ENCODE peak calls at places on chromosomes 3 and 15, in four cellular contexts. Z is psoas muscle, E is spleen, A is heart right ventricle. I is an unnamed sample. For H3K27me3, the result is how much of the 10 kb centered on the place peaks cover.

GRCh38 chr3:61936344-61936937 is 375.1 kb downstream of the PTPRG start:
- DNase-seq in E (no peak), Z (peak), A (no peak), I (no peak)

GRCh38 chr15:92707880-92708551 is 52.4 kb upstream of the FAM174B start:
- DNase-seq in E (no peak), Z (no peak), A (no peak), I (no peak)

GRCh38 chr15:70974004-70974832 is 81.6 kb downstream of the LRRC49 start:
- DNase-seq in A (no peak), E (no peak), Z (no peak), I (peak)

GRCh38 chr3:183692436-183692835 is 5.2 kb upstream of the YEATS2 start:
- DNase-seq in Z (no peak), E (no peak), A (no peak), I (no peak)

GRCh38 chr15:63517202-63517601 is 12.8 kb downstream of the USP3 start:
- DNase-seq in A (no peak), E (no peak), Z (no peak), I (no peak)

GRCh38 chr15:73082719-73083275 is 30.5 kb downstream of the NEO1 start:
- DNase-seq in E (no peak), Z (no peak), A (no peak), I (no peak)

GRCh38 chr15:29129903-29130302 is 139.7 kb downstream of the NSMCE3 start:
- DNase-seq in A (no peak), Z (no peak), E (peak), I (no peak)

GRCh38 chr3:15722877-15723623 is 74.7 kb downstream of the ANKRD28 start:
- DNase-seq in Z (no peak), A (no peak), E (no peak), I (no peak)

GRCh38 chr15:35692256-35692867 is 146.4 kb upstream of the DPH6 start:
- DNase-seq in Z (no peak), A (no peak), E (no peak), I (no peak)

GRCh38 chr3:132285620-132285945 is 31.6 kb upstream of the ACP3 start:
- DNase-seq in E (no peak), A (no peak), Z (no peak), I (no peak)

GRCh38 chr3:62758296-62759066 is 116.7 kb downstream of the CADPS start:
- DNase-seq in Z (no peak), E (no peak), A (no peak), I (no peak)

GRCh38 chr3:184540777-184541681 is 20.6 kb upstream of the EPHB3 start:
- DNase-seq in A (peak), Z (peak), E (peak), I (peak)

GRCh38 chr3:71206821-71207220 is 376.7 kb downstream of the FOXP1 start:
- DNase-seq in Z (no peak), E (no peak), A (no peak), I (no peak)

GRCh38 chr3:42745291-42745745 is 27.7 kb downstream of the CCDC13 start:
- DNase-seq in A (no peak), Z (no peak), E (no peak), I (no peak)

GRCh38 chr3:143302638-143303171 is 183.1 kb downstream of the CHST2 start:
- DNase-seq in Z (peak), A (peak), E (peak), I (peak)

GRCh38 chr3:141321109-141321497 is 47.2 kb upstream of the ZBTB38 start:
- DNase-seq in Z (no peak), E (no peak), A (no peak), I (no peak)

GRCh38 chr3:7423995-7424394 is 563.1 kb downstream of the GRM7 start:
- DNase-seq in Z (no peak), A (no peak), E (no peak), I (no peak)

GRCh38 chr3:140021269-140021668 is 86.3 kb downstream of the CLSTN2 start:
- DNase-seq in Z (no peak), E (no peak), A (no peak), I (no peak)

GRCh38 chr3:34037263-34037662 is 238.8 kb downstream of the PDCD6IP start:
- DNase-seq in A (no peak), Z (no peak), E (no peak), I (no peak)

GRCh38 chr3:52218454-52218853 is 7.0 kb downstream of the TLR9 start:
- DNase-seq in Z (peak), E (peak), A (no peak), I (no peak)

GRCh38 chr3:55782806-55783205 is 295.7 kb upstream of the WNT5A start:
- DNase-seq in E (no peak), A (no peak), Z (no peak), I (no peak)

GRCh38 chr15:63892794-63893441 is 59.2 kb upstream of the HERC1 start:
- DNase-seq in E (peak), A (no peak), Z (no peak), I (no peak)

GRCh38 chr15:101351736-101352135 is 56.7 kb upstream of the SNRPA1 start:
- DNase-seq in A (no peak), Z (no peak), E (no peak), I (no peak)

GRCh38 chr3:153087595-153088566 is 74.1 kb upstream of the RAP2B start:
- DNase-seq in Z (no peak), A (no peak), E (no peak), I (no peak)

GRCh38 chr15:61749169-61749568 is 311.1 kb downstream of the VPS13C start:
- DNase-seq in A (no peak), Z (no peak), E (no peak), I (peak)

GRCh38 chr3:38361496-38361895 is 14.9 kb downstream of the XYLB start:
- DNase-seq in E (no peak), A (no peak), Z (no peak), I (no peak)

GRCh38 chr15:73324496-73325170 is 44.1 kb downstream of the HCN4 start:
- DNase-seq in E (peak), A (no peak), Z (no peak), I (no peak)

GRCh38 chr3:178146406-178146831 is 389.8 kb upstream of the KCNMB2 start:
- DNase-seq in Z (no peak), A (no peak), E (no peak), I (no peak)

GRCh38 chr3:106126016-106126525 is 257.3 kb upstream of the CBLB start:
- DNase-seq in E (no peak), A (no peak), Z (no peak), I (no peak)

GRCh38 chr3:154842546-154842945 is 237.6 kb upstream of the MME start:
- DNase-seq in A (no peak), E (no peak), Z (no peak), I (no peak)

GRCh38 chr3:32501785-32502088 is 915 bp downstream of the CMTM6 start:
- DNase-seq in E (no peak), Z (no peak), A (no peak), I (no peak)

GRCh38 chr15:101020945-101021344 is 101.8 kb downstream of the LRRK1 start:
- DNase-seq in Z (no peak), E (peak), A (no peak), I (no peak)

GRCh38 chr3:43695863-43696262 is 5.1 kb downstream of the ABHD5 start:
- DNase-seq in E (no peak), Z (no peak), A (no peak), I (no peak)

GRCh38 chr15:52019394-52020252 is 604 bp downstream of the MAPK6 start:
- DNase-seq in Z (peak), E (peak), A (peak), I (peak)

GRCh38 chr3:46977811-46978195 is 1.3 kb upstream of the CCDC12 start:
- DNase-seq in A (no peak), Z (no peak), E (peak), I (no peak)

GRCh38 chr3:55490194-55490913 is 3.2 kb upstream of the WNT5A start:
- DNase-seq in Z (no peak), E (no peak), A (no peak), I (no peak)

GRCh38 chr3:145197051-145197562 is 963.9 kb downstream of the PLOD2 start:
- DNase-seq in Z (no peak), E (no peak), A (no peak), I (no peak)

DNA sequence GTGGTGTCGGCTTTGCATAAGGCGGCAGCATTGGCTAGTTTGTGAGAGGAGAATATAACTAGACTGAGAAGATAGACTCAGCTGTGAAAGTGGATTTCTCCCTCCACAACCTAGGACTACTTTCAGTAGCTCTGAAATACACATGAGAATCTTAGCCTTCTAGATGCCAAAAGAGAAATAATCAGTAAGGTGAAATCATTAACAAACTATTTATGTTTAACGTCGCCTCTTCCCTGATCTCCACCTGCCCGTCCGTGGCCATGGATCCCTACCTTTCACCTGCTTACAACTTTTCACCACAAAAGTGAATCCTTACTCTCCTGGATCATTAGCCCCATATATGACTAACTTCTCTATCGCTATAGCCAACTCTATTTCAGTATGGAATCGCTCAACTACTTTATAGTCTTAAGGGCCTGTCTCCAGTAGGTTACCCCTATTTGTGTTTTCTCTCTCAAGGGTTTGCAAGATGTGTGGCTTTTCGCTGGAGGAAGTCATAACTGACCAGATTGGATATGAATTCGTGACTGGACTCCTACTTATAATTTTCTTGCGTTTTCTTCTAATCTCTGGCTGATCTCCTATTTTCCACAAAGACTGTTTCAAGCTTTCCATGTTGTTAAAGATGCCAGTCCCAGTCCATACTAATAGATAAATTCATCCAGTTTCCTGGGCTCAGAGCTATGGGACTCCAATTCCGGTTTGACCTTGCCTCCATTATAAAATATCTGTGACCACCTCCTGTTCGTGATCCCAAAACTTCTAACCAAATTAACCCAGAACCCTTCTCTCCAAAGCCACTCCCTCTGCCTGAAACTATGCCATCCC is 1.1 kb upstream of the STAG1 start:
- DNase-seq in A (no peak), E (no peak), Z (no peak), I (no peak)
- TF ChIP-seq CTCF in A (no peak), E (no peak), Z (no peak), I (no peak)

DNA sequence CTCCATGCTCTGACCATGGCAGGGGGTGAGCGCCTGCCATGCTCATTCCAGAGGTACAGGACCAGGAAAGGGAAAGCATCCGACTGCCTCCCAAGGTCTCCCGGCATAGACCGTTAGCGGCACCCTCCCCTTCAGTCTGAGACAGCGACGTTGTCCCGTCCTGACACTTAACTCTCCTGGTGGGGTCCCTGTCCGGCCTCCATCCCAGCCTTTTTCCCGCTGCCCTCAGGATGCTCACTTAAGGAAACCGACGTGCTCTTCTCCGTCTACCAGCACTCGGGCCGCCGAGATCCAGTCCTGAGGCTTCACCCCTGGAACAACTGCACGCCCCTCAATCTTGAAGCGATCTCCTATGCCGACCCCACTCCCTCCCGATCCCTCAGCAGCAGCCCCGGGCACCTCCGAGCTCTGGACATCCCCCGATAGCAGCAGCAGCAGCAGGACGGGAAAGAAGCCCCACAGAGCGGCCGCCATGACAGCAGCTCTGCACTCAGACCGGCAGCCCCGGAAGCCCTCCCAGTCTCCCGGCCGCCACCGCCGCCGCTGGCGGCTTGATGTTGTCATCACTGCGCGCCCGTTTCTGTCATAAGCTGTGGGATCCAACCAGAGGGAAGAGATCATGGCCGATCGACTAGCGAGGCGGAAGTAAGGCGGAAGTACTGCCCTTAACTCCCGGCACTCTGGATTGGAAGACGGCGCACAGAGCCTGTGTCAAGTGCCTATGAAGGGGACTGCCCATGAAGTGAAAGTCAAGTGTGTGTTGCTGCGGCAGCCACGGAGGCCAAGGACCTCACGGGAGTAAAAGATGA is at the start of the genes EMC7 and PGBD4:
- DNase-seq in E (peak), Z (peak), A (peak), I (peak)
- H3K4me3 ChIP-seq in E (peak), Z (peak), A (peak), I (peak)

GRCh38 chr15:84981711-84982300 is at the start of gene PDE8A:
- DNase-seq in E (no peak), A (peak), Z (peak), I (no peak)

GRCh38 chr15:84983711-84984110 is 2.1 kb downstream of the PDE8A start:
- DNase-seq in A (no peak), E (no peak), Z (no peak), I (no peak)

GRCh38 chr15:84983299-84983698 is 1.6 kb downstream of the PDE8A start:
- DNase-seq in A (no peak), Z (no peak), E (no peak), I (no peak)

GRCh38 chr15:84981054-84981710 is 474 bp upstream of the PDE8A start:
- DNase-seq in Z (peak), A (peak), E (peak), I (peak)

DNA sequence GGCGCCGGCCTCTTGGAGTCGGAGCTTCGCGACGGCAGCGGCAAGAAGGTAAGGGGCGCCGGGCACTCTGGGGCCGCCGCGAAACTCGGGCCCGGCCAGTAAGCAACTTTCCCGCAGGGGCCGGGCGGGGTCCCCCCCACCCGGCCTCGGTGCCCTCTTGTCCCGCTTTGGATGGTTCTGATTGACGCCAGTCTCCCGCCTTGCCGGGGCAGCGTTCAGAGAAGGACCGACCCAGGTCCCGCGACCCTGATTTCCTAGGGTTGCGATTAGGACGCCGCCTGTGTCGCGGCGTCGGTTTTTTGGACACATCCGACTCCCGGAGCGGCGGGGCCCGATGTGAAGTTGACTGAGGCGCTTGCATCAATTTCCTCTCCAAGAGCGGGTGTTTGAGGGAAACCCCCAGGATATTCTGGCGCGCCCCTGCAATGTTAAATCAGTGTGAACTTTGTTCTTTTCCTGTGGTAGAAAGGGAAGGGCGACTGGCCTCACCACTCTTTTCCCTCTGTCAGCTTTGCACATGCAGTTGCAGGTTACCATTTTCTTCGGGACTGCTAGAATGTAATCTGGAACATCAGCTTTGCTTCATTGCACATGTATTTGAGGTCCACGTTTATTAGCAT is 755 bp downstream of the PDE8A start:
- DNase-seq in A (peak), E (peak), Z (peak), I (no peak)
- H3K27me3 ChIP-seq in A (under half), E (under half), Z (under half), I (under half)

GRCh38 chr3:123300572-123300971 is 98.8 kb downstream of the SEC22A start:
- DNase-seq in A (no peak), E (peak), Z (no peak), I (no peak)
- TF ChIP-seq CTCF in A (no peak), E (no peak), Z (no peak), I (no peak)

GRCh38 chr3:187136347-187136746 is 2.9 kb downstream of the RPL39L start:
- DNase-seq in Z (no peak), A (no peak), E (no peak), I (no peak)

GRCh38 chr3:187136936-187137335 is 2.4 kb downstream of the RPL39L start:
- DNase-seq in Z (no peak), A (no peak), E (no peak), I (peak)

GRCh38 chr3:187139126-187139894 is at the start of gene RPL39L:
- DNase-seq in Z (peak), E (peak), A (peak), I (peak)

GRCh38 chr3:187139895-187140253 is 578 bp upstream of the RPL39L start:
- DNase-seq in Z (no peak), A (no peak), E (no peak), I (no peak)
- H3K4me3 ChIP-seq in Z (peak), A (peak), E (peak), I (peak)

DNA sequence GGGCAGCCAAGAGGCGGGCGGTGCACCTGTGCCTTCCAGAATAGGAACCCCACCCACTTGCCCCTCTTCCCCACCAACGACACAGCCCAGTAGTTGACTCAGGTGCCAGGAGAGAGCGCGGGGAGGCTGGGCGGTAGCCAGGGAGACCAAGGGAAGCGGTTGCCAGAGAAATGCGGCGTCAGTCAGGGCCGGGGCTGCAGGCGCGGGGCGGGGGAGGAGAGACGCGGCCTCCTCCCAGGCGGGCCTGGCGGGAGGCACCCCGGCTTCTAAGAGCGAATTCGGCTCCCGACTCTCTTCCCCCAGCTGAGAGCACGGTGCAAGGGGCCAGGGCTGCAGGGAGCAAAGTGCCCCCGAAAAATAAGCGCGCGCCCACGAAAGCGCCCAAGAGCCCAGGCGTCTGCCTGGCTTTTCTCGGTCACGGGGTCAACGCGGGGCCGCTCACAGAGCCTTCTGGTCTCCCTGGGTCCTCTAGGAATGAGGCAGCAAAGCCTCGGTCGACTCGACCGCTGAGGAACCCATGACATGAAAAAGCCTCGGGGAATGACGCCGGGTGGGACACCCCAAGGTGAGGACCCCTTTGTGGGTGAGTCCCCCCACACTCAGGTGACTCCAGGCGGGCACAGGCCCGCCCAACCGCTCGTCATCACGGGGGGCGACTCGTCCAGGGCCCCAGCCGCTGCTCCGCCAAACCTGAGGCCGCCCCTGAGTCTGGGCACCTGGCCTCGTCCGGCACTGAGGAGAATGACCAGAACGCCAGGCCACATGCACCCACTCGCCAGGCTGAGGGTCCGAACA is 716 bp downstream of the CPEB1 start:
- DNase-seq in E (no peak), A (no peak), Z (peak), I (no peak)
- H3K27me3 ChIP-seq in E (half or more), A (half or more), Z (half or more), I (under half)

DNA sequence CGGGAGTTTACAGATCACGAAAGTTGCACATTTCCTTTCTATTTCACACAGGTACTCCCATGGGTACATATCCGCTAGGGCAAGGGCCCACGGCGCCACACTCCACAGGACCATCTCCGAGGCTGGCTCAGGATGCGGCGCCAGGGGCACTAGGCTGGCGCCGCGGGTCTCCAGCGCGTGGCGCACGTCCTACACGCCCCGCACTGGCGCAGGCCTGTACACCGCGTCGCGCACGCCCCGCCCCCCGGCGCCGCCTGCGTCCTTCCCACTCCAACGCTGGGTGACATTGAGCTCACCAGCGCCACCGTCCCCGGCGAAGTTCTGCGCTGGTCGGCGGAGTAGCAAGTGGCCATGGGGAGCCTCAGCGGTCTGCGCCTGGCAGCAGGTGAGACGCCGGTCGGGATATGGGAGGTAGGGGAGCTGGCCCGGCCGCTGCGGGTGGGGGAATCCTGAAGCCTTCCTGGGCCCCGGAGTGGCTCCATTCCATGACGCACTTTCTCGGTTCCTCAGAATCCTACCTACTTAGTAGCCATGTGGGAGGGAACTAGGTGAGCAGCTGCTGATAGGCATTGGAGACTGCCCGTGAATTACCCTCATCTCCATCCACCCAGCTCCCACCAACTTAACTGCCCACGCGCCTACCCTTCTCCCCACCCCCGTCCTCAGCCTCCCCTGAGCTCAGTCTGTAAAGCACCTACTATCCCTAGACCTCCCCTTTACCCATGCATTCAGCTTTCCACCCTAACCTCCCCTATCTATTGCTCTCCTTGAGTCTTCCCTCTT is at the start of gene FAM162A:
- DNase-seq in E (peak), Z (peak), A (peak), I (peak)
- TF ChIP-seq CTCF in E (peak), Z (peak), A (peak), I (peak)

I was measured in bronchial epithelial cell.